ENCODE peak calls at places on chromosomes 7 and 10, in four cellular contexts. One of them, this sample, is unnamed.

GRCh38 chr10:24174014-24174413 is 34.9 kb upstream of the KIAA1217 start:
- DNase-seq in stimulated activated CD4-positive, alpha-beta T cell treated with anti-CD3 and anti-CD28 coated beads, Interleukin-4, amount 100 ng/mL, for 24 hours: no peak
- DNase-seq in activated T-cell treated with anti-CD3 and anti-CD28 coated beads, Interleukin-2, amount 50 U/mL, for 1 hour: no peak
- DNase-seq in RCC 7860: no peak
- DNase-seq in this sample: no peak

GRCh38 chr7:123209786-123210185 is 10.0 kb upstream of the SLC13A1 start:
- DNase-seq in stimulated activated CD4-positive, alpha-beta T cell treated with anti-CD3 and anti-CD28 coated beads, Interleukin-4, amount 100 ng/mL, for 24 hours: no peak
- DNase-seq in activated T-cell treated with anti-CD3 and anti-CD28 coated beads, Interleukin-2, amount 50 U/mL, for 1 hour: no peak
- DNase-seq in RCC 7860: no peak
- DNase-seq in this sample: no peak

GRCh38 chr10:119489572-119490326 is 52.8 kb downstream of the RGS10 start:
- DNase-seq in stimulated activated CD4-positive, alpha-beta T cell treated with anti-CD3 and anti-CD28 coated beads, Interleukin-4, amount 100 ng/mL, for 24 hours: peak; percentile 62
- DNase-seq in activated T-cell treated with anti-CD3 and anti-CD28 coated beads, Interleukin-2, amount 50 U/mL, for 1 hour: peak; percentile 78
- DNase-seq in RCC 7860: no peak
- DNase-seq in this sample: no peak

GRCh38 chr7:133829336-133829897 is 297.7 kb upstream of the LRGUK start:
- DNase-seq in stimulated activated CD4-positive, alpha-beta T cell treated with anti-CD3 and anti-CD28 coated beads, Interleukin-4, amount 100 ng/mL, for 24 hours: no peak
- DNase-seq in activated T-cell treated with anti-CD3 and anti-CD28 coated beads, Interleukin-2, amount 50 U/mL, for 1 hour: no peak
- DNase-seq in RCC 7860: peak; percentile 97
- DNase-seq in this sample: no peak

GRCh38 chr10:126630225-126630624 is 40.3 kb downstream of the C10orf90 start:
- DNase-seq in stimulated activated CD4-positive, alpha-beta T cell treated with anti-CD3 and anti-CD28 coated beads, Interleukin-4, amount 100 ng/mL, for 24 hours: no peak
- DNase-seq in activated T-cell treated with anti-CD3 and anti-CD28 coated beads, Interleukin-2, amount 50 U/mL, for 1 hour: no peak
- DNase-seq in RCC 7860: no peak
- DNase-seq in this sample: no peak

GRCh38 chr7:815284-816216 is 16.7 kb upstream of the SUN1 start:
- DNase-seq in stimulated activated CD4-positive, alpha-beta T cell treated with anti-CD3 and anti-CD28 coated beads, Interleukin-4, amount 100 ng/mL, for 24 hours: no peak
- DNase-seq in activated T-cell treated with anti-CD3 and anti-CD28 coated beads, Interleukin-2, amount 50 U/mL, for 1 hour: peak; percentile 31
- DNase-seq in RCC 7860: no peak
- DNase-seq in this sample: no peak

GRCh38 chr10:34994565-34995142 is 95.5 kb downstream of the CUL2 start:
- DNase-seq in stimulated activated CD4-positive, alpha-beta T cell treated with anti-CD3 and anti-CD28 coated beads, Interleukin-4, amount 100 ng/mL, for 24 hours: peak; percentile 48
- DNase-seq in activated T-cell treated with anti-CD3 and anti-CD28 coated beads, Interleukin-2, amount 50 U/mL, for 1 hour: peak; percentile 51
- DNase-seq in RCC 7860: peak; percentile 88
- DNase-seq in this sample: peak; percentile 40

GRCh38 chr10:65496541-65496940 is 1429.3 kb upstream of the LRRTM3 start:
- DNase-seq in stimulated activated CD4-positive, alpha-beta T cell treated with anti-CD3 and anti-CD28 coated beads, Interleukin-4, amount 100 ng/mL, for 24 hours: no peak
- DNase-seq in activated T-cell treated with anti-CD3 and anti-CD28 coated beads, Interleukin-2, amount 50 U/mL, for 1 hour: no peak
- DNase-seq in RCC 7860: no peak
- DNase-seq in this sample: no peak

GRCh38 chr10:51244308-51244707 is 170.0 kb downstream of the PRKG1 start:
- DNase-seq in stimulated activated CD4-positive, alpha-beta T cell treated with anti-CD3 and anti-CD28 coated beads, Interleukin-4, amount 100 ng/mL, for 24 hours: no peak
- DNase-seq in activated T-cell treated with anti-CD3 and anti-CD28 coated beads, Interleukin-2, amount 50 U/mL, for 1 hour: no peak
- DNase-seq in RCC 7860: no peak
- DNase-seq in this sample: no peak

GRCh38 chr7:101507791-101508252 is 121.3 kb downstream of the MYL10 start:
- DNase-seq in stimulated activated CD4-positive, alpha-beta T cell treated with anti-CD3 and anti-CD28 coated beads, Interleukin-4, amount 100 ng/mL, for 24 hours: peak; percentile 39
- DNase-seq in activated T-cell treated with anti-CD3 and anti-CD28 coated beads, Interleukin-2, amount 50 U/mL, for 1 hour: peak; percentile 20
- DNase-seq in RCC 7860: peak; percentile 66
- DNase-seq in this sample: no peak

GRCh38 chr10:121813211-121813812 is 114.5 kb downstream of the ATE1 start:
- DNase-seq in stimulated activated CD4-positive, alpha-beta T cell treated with anti-CD3 and anti-CD28 coated beads, Interleukin-4, amount 100 ng/mL, for 24 hours: no peak
- DNase-seq in activated T-cell treated with anti-CD3 and anti-CD28 coated beads, Interleukin-2, amount 50 U/mL, for 1 hour: no peak
- DNase-seq in RCC 7860: no peak
- DNase-seq in this sample: no peak

GRCh38 chr7:91940572-91941341 is at the start of gene AKAP9:
- DNase-seq in stimulated activated CD4-positive, alpha-beta T cell treated with anti-CD3 and anti-CD28 coated beads, Interleukin-4, amount 100 ng/mL, for 24 hours: peak; percentile 90
- DNase-seq in activated T-cell treated with anti-CD3 and anti-CD28 coated beads, Interleukin-2, amount 50 U/mL, for 1 hour: peak; percentile 88
- DNase-seq in RCC 7860: peak; percentile 75
- DNase-seq in this sample: peak; percentile 81

GRCh38 chr10:17084989-17085725 is 44.5 kb downstream of the CUBN start:
- DNase-seq in stimulated activated CD4-positive, alpha-beta T cell treated with anti-CD3 and anti-CD28 coated beads, Interleukin-4, amount 100 ng/mL, for 24 hours: no peak
- DNase-seq in activated T-cell treated with anti-CD3 and anti-CD28 coated beads, Interleukin-2, amount 50 U/mL, for 1 hour: no peak
- DNase-seq in RCC 7860: no peak
- DNase-seq in this sample: no peak

GRCh38 chr10:78526347-78526746 is 492.7 kb downstream of the RPS24 start:
- DNase-seq in stimulated activated CD4-positive, alpha-beta T cell treated with anti-CD3 and anti-CD28 coated beads, Interleukin-4, amount 100 ng/mL, for 24 hours: no peak
- DNase-seq in activated T-cell treated with anti-CD3 and anti-CD28 coated beads, Interleukin-2, amount 50 U/mL, for 1 hour: no peak
- DNase-seq in RCC 7860: no peak
- DNase-seq in this sample: no peak

GRCh38 chr10:56586391-56586790 is 225.3 kb upstream of the ZWINT start:
- DNase-seq in stimulated activated CD4-positive, alpha-beta T cell treated with anti-CD3 and anti-CD28 coated beads, Interleukin-4, amount 100 ng/mL, for 24 hours: no peak
- DNase-seq in activated T-cell treated with anti-CD3 and anti-CD28 coated beads, Interleukin-2, amount 50 U/mL, for 1 hour: no peak
- DNase-seq in RCC 7860: no peak
- DNase-seq in this sample: no peak

GRCh38 chr10:57791546-57791945 is 476.1 kb downstream of the IPMK start:
- DNase-seq in stimulated activated CD4-positive, alpha-beta T cell treated with anti-CD3 and anti-CD28 coated beads, Interleukin-4, amount 100 ng/mL, for 24 hours: no peak
- DNase-seq in activated T-cell treated with anti-CD3 and anti-CD28 coated beads, Interleukin-2, amount 50 U/mL, for 1 hour: no peak
- DNase-seq in RCC 7860: no peak
- DNase-seq in this sample: no peak

GRCh38 chr7:137109966-137110930 is 233.3 kb downstream of the PTN start:
- DNase-seq in stimulated activated CD4-positive, alpha-beta T cell treated with anti-CD3 and anti-CD28 coated beads, Interleukin-4, amount 100 ng/mL, for 24 hours: no peak
- DNase-seq in activated T-cell treated with anti-CD3 and anti-CD28 coated beads, Interleukin-2, amount 50 U/mL, for 1 hour: no peak
- DNase-seq in RCC 7860: no peak
- DNase-seq in this sample: no peak

GRCh38 chr10:119205926-119206602 is 1.3 kb upstream of the GRK5 start:
- DNase-seq in stimulated activated CD4-positive, alpha-beta T cell treated with anti-CD3 and anti-CD28 coated beads, Interleukin-4, amount 100 ng/mL, for 24 hours: peak; percentile 56
- DNase-seq in activated T-cell treated with anti-CD3 and anti-CD28 coated beads, Interleukin-2, amount 50 U/mL, for 1 hour: no peak
- DNase-seq in RCC 7860: peak; percentile 16
- DNase-seq in this sample: no peak

GRCh38 chr10:113087082-113088029 is 137.3 kb downstream of the TCF7L2 start:
- DNase-seq in stimulated activated CD4-positive, alpha-beta T cell treated with anti-CD3 and anti-CD28 coated beads, Interleukin-4, amount 100 ng/mL, for 24 hours: no peak
- DNase-seq in activated T-cell treated with anti-CD3 and anti-CD28 coated beads, Interleukin-2, amount 50 U/mL, for 1 hour: no peak
- DNase-seq in RCC 7860: peak; percentile 99
- DNase-seq in this sample: no peak